ENCODE peak calls at places on chromosomes 5 and 9, in five cellular contexts. P is HepG2, B is bronchial epithelial cell, U is right lobe of liver, W is fibroblast of lung. R is an unnamed sample.
A peak's percentile ranks its signal among the peaks of the same experiment; 100 is the strongest.

GRCh38 chr5:11797132-11797531 is 107.1 kb downstream of the CTNND2 start:
- DNase-seq in W (no peak), U (no peak), B (no peak), P (no peak), R (peak; percentile 10)

GRCh38 chr5:68646142-68646541 is 430.6 kb downstream of the PIK3R1 start:
- DNase-seq in U (no peak), P (no peak), B (no peak), W (peak; percentile 17), R (no peak)

GRCh38 chr9:6930827-6931226 is 173.1 kb downstream of the KDM4C start:
- DNase-seq in U (no peak), P (no peak), B (peak; percentile 54), W (peak; percentile 22), R (no peak)

GRCh38 chr5:168401226-168401625 is 85.0 kb upstream of the RARS1 start:
- DNase-seq in P (no peak), W (no peak), U (no peak), B (no peak), R (no peak)

GRCh38 chr5:92567831-92568450 is 1013.1 kb downstream of the NR2F1-AS1 start:
- DNase-seq in U (no peak), W (no peak), P (no peak), B (no peak), R (no peak)

GRCh38 chr9:107355394-107355793 is 72.3 kb downstream of the RAD23B start:
- DNase-seq in B (no peak), W (no peak), P (no peak), U (no peak), R (no peak)

GRCh38 chr9:36987409-36987808 is 46.7 kb downstream of the PAX5 start:
- DNase-seq in U (no peak), W (no peak), P (no peak), B (no peak), R (peak; percentile 40)

GRCh38 chr5:179607449-179607931 is 16.0 kb downstream of the HNRNPH1 start:
- DNase-seq in B (no peak), U (no peak), W (no peak), P (no peak), R (no peak)

GRCh38 chr5:66252849-66253248 is 108.7 kb downstream of the SREK1 start:
- DNase-seq in W (no peak), U (no peak), B (no peak), P (no peak), R (no peak)

GRCh38 chr5:95029569-95030366 is 255.1 kb downstream of the MCTP1 start:
- DNase-seq in B (no peak), P (no peak), U (no peak), W (no peak), R (no peak)

GRCh38 chr5:125549322-125549871 is 803.0 kb upstream of the ZNF608 start:
- DNase-seq in B (no peak), P (no peak), W (peak; percentile 86), U (no peak), R (no peak)

GRCh38 chr9:134735441-134736175 is 94.0 kb downstream of the COL5A1 start:
- DNase-seq in B (no peak), W (peak; percentile 69), P (no peak), U (no peak), R (no peak)

GRCh38 chr5:168674893-168675482 is 95.8 kb upstream of the PANK3 start:
- DNase-seq in P (no peak), U (no peak), B (no peak), W (no peak), R (no peak)

GRCh38 chr5:34957299-34957698 is 27.9 kb downstream of the DNAJC21 start:
- DNase-seq in W (peak; percentile 12), B (no peak), U (no peak), P (no peak), R (peak; percentile 12)

GRCh38 chr5:106522296-106522695 is 1148.4 kb downstream of the EFNA5 start:
- DNase-seq in W (peak; percentile 34), B (no peak), P (no peak), U (no peak), R (no peak)

GRCh38 chr9:108580021-108580439 is 275.8 kb downstream of the ACTL7B start:
- DNase-seq in W (no peak), P (peak; percentile 46), U (no peak), B (peak; percentile 89), R (no peak)

GRCh38 chr9:336039-336438 is 121.4 kb downstream of the DOCK8 start:
- DNase-seq in W (no peak), P (peak; percentile 74), B (peak; percentile 10), U (peak; percentile 60), R (no peak)

GRCh38 chr9:104494808-104495207 is 9.3 kb upstream of the OR13F1 start:
- DNase-seq in B (no peak), W (no peak), P (no peak), U (no peak), R (peak; percentile 52)

GRCh38 chr9:110255417-110256141 is 728 bp downstream of the TXN start:
- DNase-seq in P (peak; percentile 29), W (peak; percentile 53), U (peak; percentile 83), B (peak; percentile 46), R (peak; percentile 64)

GRCh38 chr5:71807909-71808308 is 88.8 kb downstream of the CARTPT start:
- DNase-seq in W (no peak), U (no peak), P (no peak), B (no peak), R (no peak)

GRCh38 chr5:88486466-88486865 is 217.8 kb upstream of the TMEM161B start:
- DNase-seq in U (no peak), P (no peak), W (no peak), B (no peak), R (no peak)

GRCh38 chr9:124869986-124870560 is 8.1 kb downstream of the ARPC5L start:
- DNase-seq in B (no peak), P (peak; percentile 49), W (peak; percentile 41), U (peak; percentile 63), R (no peak)

GRCh38 chr5:61752588-61752987 is 420.5 kb downstream of the ZSWIM6 start:
- DNase-seq in B (peak; percentile 4), U (no peak), W (no peak), P (no peak), R (no peak)

DNA sequence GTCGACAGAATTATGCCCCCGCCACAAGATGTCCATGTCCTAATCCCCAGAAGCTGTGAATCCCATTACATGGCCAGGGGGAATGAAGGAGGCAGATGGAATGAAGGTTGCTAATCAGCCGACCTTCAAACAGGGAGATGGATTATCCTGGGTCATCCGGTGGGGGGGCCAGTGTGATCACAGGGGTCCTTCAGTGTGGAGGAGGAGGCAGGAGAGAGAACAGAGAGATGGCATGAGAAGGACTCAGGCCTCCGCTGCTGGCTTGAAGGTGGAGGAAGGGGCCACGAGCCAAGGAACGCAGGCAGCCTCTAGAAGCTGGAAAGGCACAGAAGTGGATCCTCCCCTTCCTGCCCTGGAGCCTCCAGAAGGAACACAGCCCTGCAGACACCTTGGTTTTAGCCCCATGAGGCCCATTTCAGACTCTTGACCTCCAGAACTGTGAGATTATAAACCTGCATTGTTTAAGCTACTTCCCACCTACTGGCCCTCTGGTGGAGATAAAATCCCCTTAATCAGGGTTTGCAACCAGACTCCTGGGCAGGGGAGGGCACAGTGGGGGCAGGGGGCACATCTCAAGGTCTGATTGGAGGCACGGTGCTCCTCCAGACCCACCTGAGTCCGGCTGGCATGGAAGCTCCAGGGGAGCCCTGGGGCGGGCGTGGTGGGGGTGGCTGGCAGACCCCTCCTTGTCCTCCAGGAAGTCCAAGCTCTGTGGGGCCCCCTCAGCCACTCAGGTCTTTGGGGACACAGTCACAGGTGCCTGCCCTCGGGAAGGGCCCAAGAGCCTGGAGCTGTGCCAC is 13.8 kb downstream of the PTGES2 start:
- DNase-seq in W (no peak), B (no peak), P (no peak), U (peak; percentile 66), R (peak; percentile 36)
- H3K4me3 ChIP-seq in W (no peak overlapping the region), B (no peak overlapping the region), P (no peak overlapping the region), U (no peak overlapping the region), R (no peak overlapping the region)

GRCh38 chr5:38403407-38403806 is 145.0 kb downstream of the EGFLAM start:
- DNase-seq in U (no peak), B (peak; percentile 32), P (no peak), W (peak; percentile 34), R (no peak)
- H3K27me3 ChIP-seq in U (no peaks in the 10 kb centered on the region), B (no peaks in the 10 kb centered on the region), P (peaks cover 16% of the 10 kb centered on the region), W (no peaks in the 10 kb centered on the region), R (no peaks in the 10 kb centered on the region)

GRCh38 chr5:139665626-139666025 is 17.5 kb downstream of the CXXC5 start:
- DNase-seq in U (peak; percentile 92), W (no peak), P (no peak), B (no peak), R (no peak)

GRCh38 chr5:139663207-139663606 is 15.1 kb downstream of the CXXC5 start:
- DNase-seq in B (no peak), U (no peak), P (no peak), W (no peak), R (no peak)

GRCh38 chr5:139664727-139665351 is 16.7 kb downstream of the CXXC5 start:
- DNase-seq in W (no peak), U (no peak), P (no peak), B (no peak), R (no peak)

GRCh38 chr5:139663752-139664151 is 15.6 kb downstream of the CXXC5 start:
- DNase-seq in P (no peak), W (no peak), B (no peak), U (no peak), R (no peak)

GRCh38 chr5:139664273-139664693 is 16.1 kb downstream of the CXXC5 start:
- DNase-seq in W (no peak), P (no peak), U (peak; percentile 79), B (no peak), R (no peak)
- H3K36me3 ChIP-seq in W (no peaks in the 10 kb centered on the region), P (peaks cover 32% of the 10 kb centered on the region), U (no peaks in the 10 kb centered on the region), B (no peaks in the 10 kb centered on the region), R (no peaks in the 10 kb centered on the region)

GRCh38 chr5:131513780-131514179 is 121.2 kb downstream of the RAPGEF6 start:
- DNase-seq in U (no peak), B (no peak), P (no peak), W (no peak), R (no peak)

GRCh38 chr5:131509811-131510210 is 125.2 kb downstream of the RAPGEF6 start:
- DNase-seq in B (no peak), P (no peak), U (no peak), W (no peak), R (no peak)

GRCh38 chr5:131511934-131512333 is 123.1 kb downstream of the RAPGEF6 start:
- DNase-seq in W (no peak), U (no peak), B (no peak), P (no peak), R (peak; percentile 4)

GRCh38 chr5:131515348-131515747 is 119.7 kb downstream of the RAPGEF6 start:
- DNase-seq in U (no peak), P (no peak), W (peak; percentile 34), B (no peak), R (no peak)

DNA sequence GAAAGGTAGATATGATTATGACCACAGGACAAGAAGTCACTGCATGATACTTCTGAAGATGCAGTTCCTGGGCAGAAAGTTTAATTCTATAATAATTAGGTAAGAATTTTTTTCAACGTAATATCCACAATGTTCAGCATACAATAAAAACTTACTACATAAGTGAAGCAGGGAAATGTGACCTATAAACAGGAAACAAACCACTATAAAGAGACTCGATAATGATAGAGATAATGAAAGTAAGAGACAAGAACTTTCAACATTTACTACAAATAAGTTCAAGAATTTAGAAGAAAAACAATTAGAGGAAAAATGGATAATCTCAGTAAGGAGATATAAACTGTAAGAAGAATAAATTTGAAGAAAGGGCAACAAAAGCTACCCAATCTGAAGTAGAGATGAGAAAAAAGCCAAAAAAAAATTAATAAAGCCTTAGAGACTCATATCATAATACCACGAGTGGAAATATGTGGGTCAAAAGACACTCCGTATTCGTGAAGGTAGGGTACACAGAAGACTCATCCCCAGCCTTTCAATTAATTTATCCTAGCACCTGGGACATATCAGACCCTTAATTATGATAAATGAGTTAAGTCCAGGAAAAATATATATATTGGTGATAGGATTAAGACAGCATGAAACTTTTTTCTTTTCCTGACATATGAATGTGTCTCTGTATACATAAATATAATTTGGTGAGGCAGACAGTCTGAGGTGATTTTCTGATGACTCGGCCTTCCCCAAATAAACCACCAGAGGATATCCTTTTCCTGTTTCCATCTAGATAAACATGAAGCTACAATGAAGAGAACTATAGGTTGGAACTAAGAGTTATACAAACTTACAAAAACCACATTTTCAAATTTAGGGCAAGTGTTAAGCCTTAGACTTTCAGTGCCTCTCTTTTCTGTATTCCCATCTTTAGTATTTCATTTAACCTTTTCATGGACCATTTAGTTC is 120.4 kb downstream of the RAPGEF6 start:
- DNase-seq in B (peak; percentile 44), P (no peak), W (no peak), U (no peak), R (no peak)
- H3K4me3 ChIP-seq in B (no peak overlapping the region), P (no peak overlapping the region), W (no peak overlapping the region), U (no peak overlapping the region), R (no peak overlapping the region)

R was measured in H7.